ENCODE peak calls at places on chromosomes 4 and X, in seven cellular contexts. One of them, this sample, is unnamed.

GRCh38 chr4:90833698-90834097 is 706.5 kb downstream of the CCSER1 start:
- DNase-seq in ascending aorta: no peak
- DNase-seq in neuronal stem cell: no peak
- DNase-seq in fibroblast of pulmonary artery: no peak
- DNase-seq in fibroblast of mammary gland: no peak
- DNase-seq in GM06990: no peak
- DNase-seq in AG09309: no peak
- DNase-seq in this sample: no peak

GRCh38 chr4:80125252-80126177 is 52.5 kb upstream of the ANTXR2 start:
- DNase-seq in GM06990: no peak
- DNase-seq in AG09309: no peak
- DNase-seq in ascending aorta: no peak
- DNase-seq in fibroblast of pulmonary artery: peak
- DNase-seq in fibroblast of mammary gland: peak
- DNase-seq in neuronal stem cell: no peak
- DNase-seq in this sample: peak

GRCh38 chrX:51743179-51743957 is at the start of gene GSPT2:
- DNase-seq in ascending aorta: no peak
- DNase-seq in neuronal stem cell: peak
- DNase-seq in fibroblast of pulmonary artery: peak
- DNase-seq in AG09309: peak
- DNase-seq in GM06990: peak
- DNase-seq in fibroblast of mammary gland: peak
- DNase-seq in this sample: peak

GRCh38 chrX:1387141-1387776 is 4.7 kb downstream of the SLC25A6 start:
- DNase-seq in ascending aorta: no peak
- DNase-seq in fibroblast of pulmonary artery: no peak
- DNase-seq in fibroblast of mammary gland: no peak
- DNase-seq in AG09309: no peak
- DNase-seq in GM06990: no peak
- DNase-seq in neuronal stem cell: no peak
- DNase-seq in this sample: no peak

GRCh38 chr4:3657917-3658913 is 108.0 kb upstream of the ADRA2C start:
- DNase-seq in fibroblast of mammary gland: peak
- DNase-seq in ascending aorta: peak
- DNase-seq in neuronal stem cell: no peak
- DNase-seq in AG09309: peak
- DNase-seq in fibroblast of pulmonary artery: peak
- DNase-seq in GM06990: no peak
- DNase-seq in this sample: no peak

GRCh38 chr4:7971881-7972500 is 32.3 kb upstream of the AFAP1 start:
- DNase-seq in neuronal stem cell: no peak
- DNase-seq in AG09309: no peak
- DNase-seq in ascending aorta: no peak
- DNase-seq in fibroblast of pulmonary artery: no peak
- DNase-seq in GM06990: no peak
- DNase-seq in fibroblast of mammary gland: no peak
- DNase-seq in this sample: no peak

GRCh38 chrX:54794795-54795194 is 3.3 kb downstream of the ITIH6 start:
- DNase-seq in ascending aorta: no peak
- DNase-seq in fibroblast of pulmonary artery: no peak
- DNase-seq in fibroblast of mammary gland: no peak
- DNase-seq in neuronal stem cell: no peak
- DNase-seq in GM06990: no peak
- DNase-seq in AG09309: no peak
- DNase-seq in this sample: no peak

GRCh38 chrX:134782796-134783195 is 124.5 kb upstream of the PLAC1 start:
- DNase-seq in GM06990: no peak
- DNase-seq in neuronal stem cell: no peak
- DNase-seq in fibroblast of pulmonary artery: peak
- DNase-seq in fibroblast of mammary gland: peak
- DNase-seq in ascending aorta: no peak
- DNase-seq in AG09309: no peak
- DNase-seq in this sample: no peak

GRCh38 chr4:72744103-72744725 is 175.2 kb upstream of the ADAMTS3 start:
- DNase-seq in AG09309: no peak
- DNase-seq in neuronal stem cell: no peak
- DNase-seq in ascending aorta: no peak
- DNase-seq in fibroblast of mammary gland: no peak
- DNase-seq in fibroblast of pulmonary artery: peak
- DNase-seq in GM06990: no peak
- DNase-seq in this sample: no peak

GRCh38 chrX:119488749-119489148 is 20.5 kb downstream of the SLC25A5 start:
- DNase-seq in neuronal stem cell: no peak
- DNase-seq in GM06990: no peak
- DNase-seq in AG09309: no peak
- DNase-seq in fibroblast of mammary gland: peak
- DNase-seq in fibroblast of pulmonary artery: peak
- DNase-seq in ascending aorta: no peak
- DNase-seq in this sample: no peak

GRCh38 chr4:126338572-126338971 is 1023.8 kb downstream of the FAT4 start:
- DNase-seq in AG09309: no peak
- DNase-seq in neuronal stem cell: no peak
- DNase-seq in ascending aorta: no peak
- DNase-seq in fibroblast of pulmonary artery: peak
- DNase-seq in GM06990: no peak
- DNase-seq in fibroblast of mammary gland: no peak
- DNase-seq in this sample: no peak

GRCh38 chr4:98775672-98776071 is 117.3 kb upstream of the TSPAN5 start:
- DNase-seq in ascending aorta: no peak
- DNase-seq in GM06990: no peak
- DNase-seq in neuronal stem cell: no peak
- DNase-seq in fibroblast of mammary gland: no peak
- DNase-seq in AG09309: no peak
- DNase-seq in fibroblast of pulmonary artery: no peak
- DNase-seq in this sample: no peak

DNA sequence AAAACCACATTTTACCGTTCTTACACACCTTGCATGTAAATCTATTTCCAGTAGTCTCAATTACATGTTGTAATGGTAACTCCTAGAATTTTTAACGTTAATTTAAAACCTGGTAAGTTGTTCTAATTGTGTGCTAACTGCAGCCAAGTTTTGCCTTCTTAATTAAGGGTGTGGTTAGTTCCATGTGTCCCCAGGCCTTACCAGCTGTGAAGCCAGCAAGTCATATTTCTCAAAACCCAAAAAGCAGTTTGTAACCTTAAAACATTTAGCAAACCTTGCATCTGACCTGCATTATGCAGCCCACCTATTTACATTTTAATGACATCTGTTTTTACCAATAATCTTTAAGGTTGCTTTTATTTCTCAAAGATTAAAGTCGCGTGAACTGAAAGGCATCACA is 18.4 kb upstream of the FAM47E start:
- DNase-seq in fibroblast of pulmonary artery: no peak
- DNase-seq in fibroblast of mammary gland: no peak
- DNase-seq in AG09309: no peak
- DNase-seq in GM06990: no peak
- DNase-seq in ascending aorta: no peak
- DNase-seq in neuronal stem cell: no peak
- DNase-seq in this sample: no peak
- H3K4me3 ChIP-seq in fibroblast of pulmonary artery: no peak
- H3K4me3 ChIP-seq in fibroblast of mammary gland: no peak
- H3K4me3 ChIP-seq in AG09309: no peak
- H3K4me3 ChIP-seq in GM06990: no peak
- H3K4me3 ChIP-seq in ascending aorta: no peak
- H3K4me3 ChIP-seq in neuronal stem cell: peak
- H3K4me3 ChIP-seq in this sample: no peak

DNA sequence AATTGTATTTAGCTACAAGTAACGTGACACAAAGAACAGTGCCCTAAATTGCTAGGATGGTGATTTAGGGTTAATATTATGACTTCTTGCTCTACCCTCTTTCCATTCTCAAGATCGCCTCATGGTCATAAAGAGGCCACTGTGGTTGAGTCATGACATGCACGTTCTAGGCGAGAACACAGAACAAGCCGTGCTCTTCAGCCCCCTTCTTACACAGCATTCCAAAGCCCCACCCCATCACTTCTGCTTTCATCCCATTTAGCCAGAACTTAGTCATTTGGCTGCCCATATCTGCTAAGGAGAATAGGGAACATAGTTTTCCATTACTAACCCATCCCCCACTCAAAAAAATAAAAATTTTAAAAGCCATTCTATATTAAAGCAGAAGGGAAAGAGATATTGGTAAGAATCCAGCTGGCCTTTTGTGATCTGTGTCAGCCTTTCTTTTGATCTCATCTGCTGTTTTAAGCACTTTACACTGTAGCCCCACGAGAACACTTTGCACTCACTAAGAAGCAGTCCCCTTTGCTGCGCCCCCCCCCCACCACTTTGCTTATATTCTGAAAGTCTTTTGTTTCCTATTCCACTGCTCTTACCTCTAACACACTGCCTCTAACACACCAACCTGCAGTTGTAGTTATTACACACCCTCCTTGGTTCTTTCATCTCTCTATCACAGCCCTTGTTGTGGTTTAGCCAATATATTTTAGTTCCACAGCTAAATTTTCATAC is 28.4 kb downstream of the NPNT start:
- DNase-seq in neuronal stem cell: no peak
- DNase-seq in ascending aorta: no peak
- DNase-seq in GM06990: no peak
- DNase-seq in fibroblast of mammary gland: peak
- DNase-seq in fibroblast of pulmonary artery: no peak
- DNase-seq in AG09309: no peak
- DNase-seq in this sample: no peak
- H3K4me3 ChIP-seq in neuronal stem cell: no peak
- H3K4me3 ChIP-seq in ascending aorta: no peak
- H3K4me3 ChIP-seq in GM06990: no peak
- H3K4me3 ChIP-seq in fibroblast of mammary gland: no peak
- H3K4me3 ChIP-seq in fibroblast of pulmonary artery: no peak
- H3K4me3 ChIP-seq in AG09309: no peak
- H3K4me3 ChIP-seq in this sample: no peak

DNA sequence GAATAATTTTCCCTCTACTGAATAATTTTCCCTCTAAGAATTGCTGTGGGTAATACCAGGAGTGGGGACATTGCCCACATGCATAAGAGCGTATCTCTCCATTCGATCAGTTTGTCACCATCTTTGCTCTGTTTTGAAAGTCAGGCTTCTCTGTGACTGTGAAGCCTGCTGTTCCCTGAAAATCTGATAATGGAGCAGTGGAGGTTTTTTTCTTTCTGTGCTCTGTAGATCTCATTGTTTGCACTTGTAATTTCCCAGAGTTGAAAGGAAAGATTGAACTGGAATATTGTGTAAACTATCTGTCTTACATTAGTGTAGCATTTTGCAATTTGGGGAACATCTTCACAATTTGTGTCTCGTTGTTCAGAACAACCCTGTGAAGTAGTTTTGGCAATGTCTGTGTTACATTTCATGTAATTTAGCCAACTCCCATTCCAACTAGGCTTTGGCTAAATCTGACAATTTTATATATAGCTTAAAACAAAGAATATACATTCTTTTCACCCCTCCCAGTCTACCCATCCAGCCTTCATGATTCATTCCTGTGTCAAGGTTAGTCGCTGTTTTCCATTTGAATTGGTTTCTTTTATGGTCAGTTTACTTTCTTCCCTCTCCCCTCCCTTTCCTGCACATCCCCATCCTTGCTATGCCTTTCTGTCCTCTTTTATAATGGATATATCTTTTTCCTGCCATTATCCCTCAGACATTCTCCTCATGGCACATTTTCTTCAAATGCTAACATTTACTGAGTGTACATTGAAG is 4.5 kb downstream of the ZXDB start:
- DNase-seq in neuronal stem cell: no peak
- DNase-seq in GM06990: no peak
- DNase-seq in fibroblast of pulmonary artery: no peak
- DNase-seq in AG09309: no peak
- DNase-seq in ascending aorta: no peak
- DNase-seq in fibroblast of mammary gland: no peak
- DNase-seq in this sample: no peak
- H3K4me3 ChIP-seq in neuronal stem cell: no peak
- H3K4me3 ChIP-seq in GM06990: peak
- H3K4me3 ChIP-seq in fibroblast of pulmonary artery: peak
- H3K4me3 ChIP-seq in AG09309: peak
- H3K4me3 ChIP-seq in ascending aorta: peak
- H3K4me3 ChIP-seq in fibroblast of mammary gland: peak
- H3K4me3 ChIP-seq in this sample: no peak

GRCh38 chr4:138646383-138646782 is 369.2 kb upstream of the NOCT start:
- DNase-seq in ascending aorta: no peak
- DNase-seq in neuronal stem cell: no peak
- DNase-seq in fibroblast of mammary gland: no peak
- DNase-seq in AG09309: no peak
- DNase-seq in fibroblast of pulmonary artery: no peak
- DNase-seq in GM06990: no peak
- DNase-seq in this sample: no peak

GRCh38 chr4:138644322-138644721 is 371.3 kb upstream of the NOCT start:
- DNase-seq in neuronal stem cell: no peak
- DNase-seq in GM06990: no peak
- DNase-seq in ascending aorta: no peak
- DNase-seq in fibroblast of pulmonary artery: no peak
- DNase-seq in fibroblast of mammary gland: no peak
- DNase-seq in AG09309: no peak
- DNase-seq in this sample: no peak

GRCh38 chr4:138647433-138647832 is 368.1 kb upstream of the NOCT start:
- DNase-seq in fibroblast of mammary gland: no peak
- DNase-seq in neuronal stem cell: no peak
- DNase-seq in ascending aorta: no peak
- DNase-seq in GM06990: no peak
- DNase-seq in AG09309: no peak
- DNase-seq in fibroblast of pulmonary artery: no peak
- DNase-seq in this sample: no peak

GRCh38 chr4:138645289-138645688 is 370.3 kb upstream of the NOCT start:
- DNase-seq in ascending aorta: no peak
- DNase-seq in AG09309: no peak
- DNase-seq in fibroblast of mammary gland: peak
- DNase-seq in GM06990: no peak
- DNase-seq in fibroblast of pulmonary artery: no peak
- DNase-seq in neuronal stem cell: no peak
- DNase-seq in this sample: no peak

GRCh38 chr4:138643827-138644226 is 371.8 kb upstream of the NOCT start:
- DNase-seq in ascending aorta: no peak
- DNase-seq in AG09309: peak
- DNase-seq in fibroblast of pulmonary artery: no peak
- DNase-seq in GM06990: no peak
- DNase-seq in neuronal stem cell: no peak
- DNase-seq in fibroblast of mammary gland: peak
- DNase-seq in this sample: no peak
- H3K4me3 ChIP-seq in ascending aorta: no peak
- H3K4me3 ChIP-seq in AG09309: no peak
- H3K4me3 ChIP-seq in fibroblast of pulmonary artery: no peak
- H3K4me3 ChIP-seq in GM06990: no peak
- H3K4me3 ChIP-seq in neuronal stem cell: no peak
- H3K4me3 ChIP-seq in fibroblast of mammary gland: no peak
- H3K4me3 ChIP-seq in this sample: no peak

DNA sequence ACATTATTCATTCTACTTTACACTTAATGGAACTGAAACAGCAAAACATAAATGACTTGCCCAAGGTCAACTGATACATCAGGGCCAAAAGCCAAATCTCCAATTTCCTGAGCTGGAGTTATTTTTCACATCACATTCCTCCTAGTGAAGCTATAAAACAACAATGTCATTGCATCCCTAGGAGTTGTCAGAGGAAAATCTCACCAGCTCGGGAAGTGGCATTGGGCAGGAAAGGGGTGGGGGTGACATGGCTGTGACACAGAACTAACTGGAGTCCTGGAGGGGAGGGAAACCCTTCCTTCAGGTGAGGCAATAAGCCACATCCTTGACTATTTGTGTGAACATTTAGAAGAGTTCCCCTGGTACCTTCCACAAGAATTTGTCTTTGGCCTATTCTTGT is 47.3 kb downstream of the MEPE start:
- DNase-seq in fibroblast of pulmonary artery: no peak
- DNase-seq in GM06990: no peak
- DNase-seq in neuronal stem cell: no peak
- DNase-seq in AG09309: no peak
- DNase-seq in ascending aorta: no peak
- DNase-seq in fibroblast of mammary gland: no peak
- DNase-seq in this sample: no peak
- H3K4me3 ChIP-seq in fibroblast of pulmonary artery: no peak
- H3K4me3 ChIP-seq in GM06990: no peak
- H3K4me3 ChIP-seq in neuronal stem cell: no peak
- H3K4me3 ChIP-seq in AG09309: no peak
- H3K4me3 ChIP-seq in ascending aorta: no peak
- H3K4me3 ChIP-seq in fibroblast of mammary gland: no peak
- H3K4me3 ChIP-seq in this sample: no peak

This sample was measured in GM12864.